ENCODE peak calls at places on chromosomes 4 and X, in ten cellular contexts. Q, A, C, H, F, Z, Y, K, E and W are unnamed samples.

GRCh38 chr4:160175064-160175643 is 1072.3 kb downstream of the RAPGEF2 start:
- DNase-seq in Q (no peak), A (no peak), C (no peak), H (no peak), F (no peak), Z (no peak), Y (no peak), K (no peak), E (no peak), W (no peak)

GRCh38 chr4:20652226-20652836 is 47.9 kb upstream of the PACRGL start:
- DNase-seq in Q (no peak), A (no peak), C (no peak), H (no peak), F (no peak), Z (no peak), Y (no peak), K (no peak), E (no peak), W (no peak)

GRCh38 chr4:94396984-94397383 is 54.3 kb upstream of the HPGDS start:
- DNase-seq in Q (no peak), A (no peak), C (no peak), H (no peak), F (no peak), Z (no peak), Y (no peak), K (no peak), E (no peak), W (no peak)

GRCh38 chrX:106484233-106484632 is 127.5 kb upstream of the RADX start:
- DNase-seq in Q (no peak), A (no peak), C (no peak), H (no peak), F (no peak), Z (no peak), Y (no peak), K (no peak), E (no peak), W (no peak)

GRCh38 chrX:149937881-149938426 is 337 bp downstream of the EOLA2 start:
- DNase-seq in Q (no peak), A (peak; percentile 74), C (no peak), H (no peak), F (no peak), Z (peak; percentile 46), Y (no peak), K (no peak), E (no peak), W (no peak)

GRCh38 chrX:65723706-65724105 is 56.3 kb downstream of the MSN start:
- DNase-seq in Q (no peak), A (no peak), C (no peak), H (no peak), F (no peak), Z (no peak), Y (no peak), K (no peak), E (no peak), W (no peak)

GRCh38 chr4:168496834-168497233 is at the start of gene PALLD:
- DNase-seq in Q (no peak), A (no peak), C (no peak), H (no peak), F (no peak), Z (no peak), Y (no peak), K (no peak), E (no peak), W (no peak)

GRCh38 chr4:4204401-4204745 is 22.4 kb downstream of the OTOP1 start:
- DNase-seq in Q (no peak), A (no peak), C (no peak), H (no peak), F (no peak), Z (no peak), Y (no peak), K (no peak), E (no peak), W (no peak)

GRCh38 chr4:78748361-78748760 is 27.8 kb upstream of the BMP2K start:
- DNase-seq in Q (no peak), A (no peak), C (no peak), H (no peak), F (no peak), Z (no peak), Y (no peak), K (no peak), E (no peak), W (no peak)

GRCh38 chr4:3676907-3677495 is 89.2 kb upstream of the ADRA2C start:
- DNase-seq in Q (no peak), A (no peak), C (no peak), H (no peak), F (no peak), Z (no peak), Y (no peak), K (no peak), E (no peak), W (no peak)

GRCh38 chr4:120873554-120873953 is 49.0 kb downstream of the PRDM5 start:
- DNase-seq in Q (no peak), A (no peak), C (no peak), H (no peak), F (no peak), Z (no peak), Y (no peak), K (no peak), E (no peak), W (no peak)

GRCh38 chrX:9785944-9786741 is at the start of gene SHROOM2:
- DNase-seq in Q (no peak), A (no peak), C (no peak), H (no peak), F (no peak), Z (no peak), Y (no peak), K (peak; percentile 16), E (peak; percentile 28), W (no peak)

GRCh38 chr4:80197132-80197573 is at the start of gene PRDM8:
- DNase-seq in Q (no peak), A (no peak), C (peak; percentile 63), H (no peak), F (peak; percentile 32), Z (no peak), Y (peak; percentile 65), K (peak; percentile 44), E (no peak), W (no peak)

GRCh38 chr4:4480685-4481393 is 61.0 kb downstream of the STX18 start:
- DNase-seq in Q (no peak), A (no peak), C (peak; percentile 12), H (no peak), F (no peak), Z (no peak), Y (peak; percentile 35), K (no peak), E (no peak), W (no peak)

GRCh38 chr4:138835833-138836521 is 179.6 kb upstream of the NOCT start:
- DNase-seq in Q (no peak), A (no peak), C (no peak), H (no peak), F (no peak), Z (no peak), Y (peak; percentile 95), K (peak; percentile 92), E (no peak), W (no peak)

GRCh38 chr4:43330288-43330687 is 437.8 kb downstream of the GRXCR1 start:
- DNase-seq in Q (no peak), A (no peak), C (peak; percentile 16), H (no peak), F (no peak), Z (no peak), Y (no peak), K (no peak), E (no peak), W (no peak)

GRCh38 chr4:154312246-154312645 is 179.4 kb downstream of the DCHS2 start:
- DNase-seq in Q (no peak), A (no peak), C (no peak), H (no peak), F (no peak), Z (no peak), Y (no peak), K (no peak), E (no peak), W (no peak)

GRCh38 chr4:184389978-184390518 is 84.3 kb downstream of the IRF2 start:
- DNase-seq in Q (no peak), A (no peak), C (no peak), H (no peak), F (no peak), Z (no peak), Y (no peak), K (no peak), E (no peak), W (no peak)

GRCh38 chr4:161419822-161420221 is 744.0 kb downstream of the FSTL5 start:
- DNase-seq in Q (no peak), A (no peak), C (no peak), H (no peak), F (no peak), Z (no peak), Y (no peak), K (no peak), E (peak; percentile 22), W (no peak)

GRCh38 chr4:4860803-4861591 is 1.5 kb downstream of the MSX1 start:
- DNase-seq in Q (no peak), A (no peak), C (no peak), H (peak; percentile 54), F (no peak), Z (no peak), Y (no peak), K (no peak), E (no peak), W (no peak)

GRCh38 chr4:151199496-151200190 is 77.3 kb upstream of the PRSS48 start:
- DNase-seq in Q (no peak), A (no peak), C (no peak), H (no peak), F (no peak), Z (no peak), Y (no peak), K (no peak), E (no peak), W (no peak)

GRCh38 chr4:75630174-75630931 is at the start of gene CDKL2:
- DNase-seq in Q (peak; percentile 73), A (peak; percentile 87), C (peak; percentile 58), H (no peak), F (peak; percentile 87), Z (peak; percentile 88), Y (peak; percentile 90), K (peak; percentile 73), E (peak; percentile 92), W (peak; percentile 21)